ENCODE peak calls at places on chromosomes 6 and 20, in four cellular contexts. J, G, V and U are unnamed samples.
A peak's percentile ranks its signal among the peaks of the same experiment; 100 is the strongest.

GRCh38 chr6:110018486-110018885 is 40.4 kb downstream of the GPR6 start:
- DNase-seq in J (no peak), G (no peak), V (no peak), U (no peak)

GRCh38 chr6:139153876-139154275 is 19.0 kb downstream of the HECA start:
- DNase-seq in J (no peak), G (no peak), V (no peak), U (no peak)

GRCh38 chr6:24033284-24033683 is 92.7 kb upstream of the NRSN1 start:
- DNase-seq in J (no peak), G (no peak), V (no peak), U (no peak)

GRCh38 chr20:44006578-44006977 is 91.9 kb downstream of the TOX2 start:
- DNase-seq in J (no peak), G (no peak), V (no peak), U (no peak)

GRCh38 chr6:122553697-122554096 is 56.5 kb upstream of the PKIB start:
- DNase-seq in J (no peak), G (no peak), V (no peak), U (no peak)

GRCh38 chr6:170146640-170147039 is 144.2 kb downstream of the DLL1 start:
- DNase-seq in J (peak; percentile 46), G (no peak), V (no peak), U (no peak)

GRCh38 chr6:65182681-65183080 is 524.3 kb downstream of the EYS start:
- DNase-seq in J (no peak), G (no peak), V (no peak), U (no peak)

GRCh38 chr6:72049376-72049775 is 163.0 kb downstream of the RIMS1 start:
- DNase-seq in J (no peak), G (no peak), V (no peak), U (no peak)

GRCh38 chr6:161308075-161308655 is 34.3 kb upstream of the AGPAT4 start:
- DNase-seq in J (no peak), G (no peak), V (no peak), U (no peak)

GRCh38 chr6:133948472-133948871 is 4.6 kb upstream of the TBPL1 start:
- DNase-seq in J (no peak), G (no peak), V (no peak), U (no peak)

GRCh38 chr6:26205161-26205624 is 118.0 kb downstream of the HFE start:
- DNase-seq in J (peak; percentile 87), G (no peak), V (peak; percentile 83), U (peak; percentile 77)

GRCh38 chr6:26202811-26203583 is 115.8 kb downstream of the HFE start:
- DNase-seq in J (no peak), G (no peak), V (no peak), U (no peak)

GRCh38 chr6:26202201-26202611 is 115.0 kb downstream of the HFE start:
- DNase-seq in J (no peak), G (no peak), V (no peak), U (no peak)

GRCh38 chr6:26205625-26206574 is 118.7 kb downstream of the HFE start:
- DNase-seq in J (no peak), G (no peak), V (peak; percentile 52), U (no peak)

DNA sequence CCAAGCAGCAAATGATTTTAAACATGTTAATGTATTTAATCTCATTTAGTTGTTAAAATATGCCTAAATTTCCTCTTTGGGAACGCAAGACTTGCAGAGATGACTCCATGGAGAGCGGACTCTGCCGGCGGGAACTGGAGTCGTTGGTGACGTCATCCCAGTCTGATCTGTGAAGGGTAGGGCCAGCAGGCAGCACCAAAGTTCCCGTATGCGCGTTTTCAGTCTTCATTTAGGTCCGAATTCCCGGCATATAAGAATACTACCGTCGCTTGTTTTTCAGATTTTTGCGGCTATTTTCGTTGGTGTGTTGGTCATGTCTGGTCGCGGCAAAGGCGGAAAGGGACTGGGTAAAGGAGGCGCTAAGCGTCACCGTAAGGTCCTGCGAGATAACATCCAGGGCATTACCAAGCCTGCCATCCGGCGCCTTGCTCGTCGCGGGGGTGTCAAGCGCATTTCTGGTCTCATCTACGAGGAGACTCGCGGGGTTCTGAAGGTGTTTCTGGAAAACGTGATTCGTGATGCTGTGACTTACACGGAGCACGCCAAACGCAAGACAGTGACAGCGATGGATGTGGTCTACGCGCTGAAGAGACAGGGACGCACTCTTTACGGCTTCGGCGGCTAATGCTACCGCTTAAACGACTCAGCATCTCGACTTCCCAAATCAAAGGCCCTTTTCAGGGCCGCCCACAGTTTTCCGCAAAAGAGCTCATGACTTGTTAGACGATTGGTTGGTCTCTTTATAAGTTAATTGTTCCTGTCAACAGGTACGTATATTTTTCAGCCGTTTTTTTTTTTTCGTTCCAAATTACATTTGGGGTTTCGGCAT is 117.3 kb downstream of the HFE start:
- DNase-seq in J (peak; percentile 91), G (peak; percentile 97), V (peak; percentile 94), U (peak; percentile 99)
- TF ChIP-seq CTCF in J (no peak), G (peak; percentile 23), V (no peak), U (peak; percentile 74)

DNA sequence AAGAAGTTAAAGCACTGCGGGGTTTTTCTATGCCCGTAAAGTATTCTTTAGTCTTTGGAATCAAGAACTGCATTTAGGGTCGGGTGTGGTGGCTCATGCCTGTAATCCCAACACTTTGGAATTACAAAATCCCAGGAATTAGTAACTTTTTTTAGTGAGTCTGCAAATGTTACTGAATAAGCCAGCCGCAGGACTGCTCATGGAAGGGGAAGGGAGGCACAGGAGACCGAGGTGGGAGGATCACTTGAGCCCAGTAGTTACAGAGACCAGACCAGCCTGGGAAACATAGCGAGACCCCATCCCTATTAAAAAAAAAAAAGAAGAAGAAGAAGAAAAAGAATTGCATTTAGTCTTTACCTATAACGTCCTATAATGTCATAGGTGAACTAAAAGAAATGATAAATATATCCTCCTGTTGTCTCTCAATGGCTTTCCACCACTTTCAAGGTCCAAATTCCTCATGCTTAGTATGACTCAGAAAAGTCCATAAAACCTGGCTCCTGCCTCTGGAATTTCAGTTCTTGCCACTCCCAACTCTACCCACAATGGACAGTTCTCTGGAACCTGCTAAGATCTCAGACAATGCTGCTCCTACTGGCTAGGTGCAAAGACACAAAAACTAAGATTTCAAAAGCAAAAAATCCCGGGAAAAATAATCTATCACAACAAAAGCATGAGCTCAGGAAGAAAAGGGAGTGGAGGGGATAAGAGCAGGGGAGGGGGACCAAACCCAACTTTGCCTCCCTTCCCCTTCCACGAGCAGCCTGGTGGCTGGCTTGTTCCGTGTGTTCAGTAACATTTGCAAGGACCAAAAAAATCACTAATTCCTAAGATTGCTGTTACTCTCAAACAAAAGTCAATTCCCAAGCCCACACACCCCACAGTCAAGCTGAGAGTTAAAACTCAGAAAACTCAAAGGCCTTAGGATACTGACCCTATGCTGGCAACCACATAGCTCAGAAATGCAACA is 39.0 kb downstream of the B4GALT5 start:
- DNase-seq in J (no peak), G (peak; percentile 43), V (no peak), U (no peak)
- TF ChIP-seq CTCF in J (no peak), G (peak; percentile 18), V (no peak), U (no peak)

DNA sequence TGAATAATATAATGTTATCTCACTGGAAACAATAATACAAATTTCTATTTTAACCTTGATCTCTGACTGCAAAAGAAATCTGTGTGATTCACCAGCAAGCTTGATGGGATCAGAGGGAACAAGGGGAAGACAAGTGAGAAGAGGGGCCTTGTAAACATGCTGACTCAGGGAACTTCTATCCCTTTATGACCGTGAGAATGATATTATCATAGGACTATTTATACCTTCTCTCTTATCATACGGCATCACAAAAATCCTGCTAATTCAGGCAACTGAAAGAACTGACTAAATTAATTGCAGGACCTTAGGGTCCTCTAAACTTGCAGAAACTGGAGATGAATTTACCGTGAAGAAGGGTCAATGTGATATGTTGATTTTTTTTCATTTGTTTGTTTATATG is 173.3 kb downstream of the PTPRK start:
- DNase-seq in J (no peak), G (no peak), V (no peak), U (no peak)
- TF ChIP-seq CTCF in J (no peak), G (no peak), V (no peak), U (no peak)

GRCh38 chr6:144395835-144396234 is 110.7 kb downstream of the UTRN start:
- DNase-seq in J (no peak), G (no peak), V (no peak), U (no peak)

GRCh38 chr6:144394209-144394608 is 109.1 kb downstream of the UTRN start:
- DNase-seq in J (no peak), G (no peak), V (no peak), U (no peak)

GRCh38 chr6:144395014-144395413 is 109.9 kb downstream of the UTRN start:
- DNase-seq in J (no peak), G (no peak), V (no peak), U (no peak)

GRCh38 chr6:144400321-144400720 is 115.2 kb downstream of the UTRN start:
- DNase-seq in J (no peak), G (no peak), V (no peak), U (no peak)

GRCh38 chr6:144397141-144397540 is 112.0 kb downstream of the UTRN start:
- DNase-seq in J (no peak), G (no peak), V (no peak), U (no peak)
- TF ChIP-seq CTCF in J (no peak), G (no peak), V (no peak), U (no peak)

DNA sequence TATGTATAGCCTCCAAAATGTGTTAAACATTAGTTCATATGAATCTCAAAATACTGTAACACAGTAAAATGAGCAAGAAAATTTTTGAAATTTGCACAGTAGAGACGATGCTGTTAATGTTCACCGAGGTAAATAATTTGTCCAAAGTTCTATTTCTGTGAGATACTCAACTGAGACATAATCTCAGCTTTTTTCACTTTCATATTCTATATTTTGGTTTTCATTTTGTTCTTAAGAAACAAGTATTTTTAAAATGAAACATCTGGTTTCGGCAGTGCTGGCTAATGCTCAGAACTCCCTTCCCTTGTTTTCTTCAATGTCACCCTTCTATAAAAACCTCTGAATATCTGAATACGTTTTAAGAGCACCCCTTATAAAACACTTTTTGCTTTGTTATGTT is 353.2 kb downstream of the LAMA2 start:
- DNase-seq in J (no peak), G (no peak), V (no peak), U (no peak)
- TF ChIP-seq CTCF in J (no peak), G (no peak), V (no peak), U (no peak)

GRCh38 chr20:36145877-36146707 is 8.4 kb upstream of the EPB41L1 start:
- DNase-seq in J (no peak), G (no peak), V (no peak), U (no peak)

GRCh38 chr20:36144336-36144735 is 10.2 kb upstream of the EPB41L1 start:
- DNase-seq in J (no peak), G (no peak), V (no peak), U (no peak)

GRCh38 chr20:36135821-36136220 is 18.7 kb upstream of the EPB41L1 start:
- DNase-seq in J (no peak), G (no peak), V (no peak), U (no peak)

DNA sequence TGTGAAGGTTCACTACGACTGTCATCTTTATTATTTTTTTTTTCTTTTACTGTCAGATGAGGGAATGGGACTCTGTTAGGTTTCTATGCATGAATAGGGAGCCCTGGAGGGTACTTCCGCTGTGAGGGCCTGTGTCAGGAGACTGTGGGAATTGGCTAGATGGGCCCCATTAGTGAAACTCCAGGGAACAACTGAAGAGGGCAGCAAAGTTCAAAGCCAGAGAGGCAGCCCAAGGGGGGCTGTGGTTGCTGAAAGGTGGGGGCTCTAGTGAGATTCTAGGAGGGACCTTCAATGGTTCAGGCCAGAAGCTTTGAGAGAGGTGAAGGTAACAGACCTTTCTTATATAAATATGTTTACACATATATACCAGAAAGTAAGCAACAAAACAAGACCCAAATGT is 13.2 kb upstream of the EPB41L1 start:
- DNase-seq in J (no peak), G (no peak), V (no peak), U (no peak)
- TF ChIP-seq CTCF in J (no peak), G (no peak), V (no peak), U (no peak)

GRCh38 chr20:13883425-13883824 is 98.6 kb downstream of the NDUFAF5 start:
- DNase-seq in J (no peak), G (no peak), V (no peak), U (no peak)

GRCh38 chr20:13884803-13885202 is 100.0 kb downstream of the NDUFAF5 start:
- DNase-seq in J (no peak), G (no peak), V (no peak), U (no peak)
- TF ChIP-seq CTCF in J (no peak), G (no peak), V (no peak), U (no peak)